ENCODE peak calls at places on chromosomes 6 and 20, in seven cellular contexts. L is mesendoderm, E is H9, O is neuronal stem cell, R is mesenchymal stem cell, B is H1, P is trophoblast cell. H is an unnamed sample.

GRCh38 chr20:26308961-26309360 is 612.3 kb upstream of the ZNF337 start:
- DNase-seq in L (no peak), B (no peak), P (no peak), O (no peak), R (no peak), E (no peak), H (no peak)

GRCh38 chr6:149451361-149452061 is 33.3 kb downstream of the ZC3H12D start:
- DNase-seq in R (no peak), L (no peak), O (no peak), E (no peak), P (no peak), B (peak; percentile 60), H (no peak)

GRCh38 chr6:109015185-109015584 is 79.5 kb downstream of the SESN1 start:
- DNase-seq in B (no peak), L (no peak), E (no peak), R (no peak), O (no peak), P (no peak), H (no peak)

GRCh38 chr6:163730496-163731210 is 316.1 kb downstream of the QKI start:
- DNase-seq in P (no peak), R (no peak), B (no peak), L (no peak), E (no peak), O (no peak), H (no peak)

GRCh38 chr6:134553941-134554340 is 236.0 kb upstream of the SGK1 start:
- DNase-seq in R (no peak), B (no peak), L (no peak), P (peak; percentile 75), E (no peak), O (no peak), H (peak; percentile 55)

GRCh38 chr20:10619427-10619826 is 54.4 kb downstream of the JAG1 start:
- DNase-seq in L (peak; percentile 92), P (no peak), E (no peak), R (peak; percentile 95), B (no peak), O (no peak), H (peak; percentile 92)

GRCh38 chr6:16035488-16036080 is 93.3 kb upstream of the MYLIP start:
- DNase-seq in O (no peak), R (no peak), P (no peak), L (no peak), E (no peak), B (no peak), H (no peak)

GRCh38 chr6:11789754-11790153 is 11.2 kb upstream of the ADTRP start:
- DNase-seq in O (no peak), P (no peak), R (no peak), L (no peak), B (no peak), E (no peak), H (no peak)

GRCh38 chr6:131628726-131629125 is 684 bp upstream of the MED23 start:
- DNase-seq in P (no peak), R (peak; percentile 4), E (no peak), B (no peak), L (no peak), O (no peak), H (no peak)

GRCh38 chr6:29263001-29263400 is 38.5 kb upstream of the OR14J1 start:
- DNase-seq in L (peak; percentile 41), O (no peak), P (no peak), B (no peak), R (no peak), E (no peak), H (no peak)

GRCh38 chr6:129032602-129033001 is 149.7 kb downstream of the LAMA2 start:
- DNase-seq in R (no peak), B (no peak), E (no peak), P (no peak), L (no peak), O (no peak), H (no peak)

GRCh38 chr20:33433875-33434274 is 9.7 kb downstream of the SNTA1 start:
- DNase-seq in O (no peak), L (no peak), E (no peak), B (no peak), R (no peak), P (no peak), H (no peak)

GRCh38 chr6:57315851-57316250 is 1.6 kb upstream of the PRIM2 start:
- DNase-seq in B (no peak), O (no peak), E (no peak), P (no peak), L (no peak), R (no peak), H (no peak)

GRCh38 chr6:110401585-110402176 is 13.7 kb downstream of the DDO start:
- DNase-seq in P (no peak), O (no peak), B (no peak), L (no peak), R (no peak), E (no peak), H (no peak)

GRCh38 chr6:110400208-110400607 is 15.2 kb downstream of the DDO start:
- DNase-seq in B (no peak), P (no peak), R (no peak), L (no peak), O (no peak), E (no peak), H (no peak)

GRCh38 chr6:110408891-110409290 is 6.5 kb downstream of the DDO start:
- DNase-seq in P (no peak), L (peak; percentile 49), E (peak; percentile 69), B (no peak), R (no peak), O (no peak), H (no peak)

GRCh38 chr6:110399219-110400071 is 15.9 kb downstream of the DDO start:
- DNase-seq in P (no peak), L (no peak), O (no peak), R (no peak), E (no peak), B (no peak), H (no peak)

GRCh38 chr6:110404602-110405001 is 10.8 kb downstream of the DDO start:
- DNase-seq in B (no peak), R (peak; percentile 7), L (no peak), P (no peak), O (no peak), E (no peak), H (no peak)
- H3K4ac ChIP-seq in B (no peak overlapping the region), R (no peak overlapping the region), L (no peak overlapping the region), P (no peak overlapping the region), O (no peak overlapping the region), E (no peak overlapping the region), H (no peak overlapping the region)

DNA sequence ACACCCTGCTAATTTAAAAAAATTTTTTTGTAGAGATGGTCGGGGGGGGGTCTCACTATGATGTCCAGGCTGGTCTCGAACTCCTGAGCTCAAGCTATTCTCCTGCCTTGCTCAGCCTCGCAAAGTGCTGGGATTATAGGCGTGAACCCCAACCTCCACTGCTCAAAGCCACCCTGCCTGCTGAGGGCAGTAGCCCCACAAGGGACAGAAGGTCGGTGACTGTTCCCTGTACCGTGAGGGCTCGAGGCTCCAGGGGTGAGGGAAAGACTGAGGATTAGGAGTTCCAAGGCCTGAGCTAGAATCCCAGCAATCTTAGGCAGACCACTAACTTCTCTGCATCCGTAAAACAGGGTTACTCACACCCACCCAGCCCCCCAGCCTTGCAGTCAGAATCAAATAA is 51.1 kb downstream of the CPNE5 start:
- DNase-seq in O (no peak), P (no peak), E (no peak), R (no peak), B (no peak), L (no peak), H (no peak)
- H3K4ac ChIP-seq in O (no peak overlapping the region), P (no peak overlapping the region), E (no peak overlapping the region), R (no peak overlapping the region), B (no peak overlapping the region), L (no peak overlapping the region), H (no peak overlapping the region)

GRCh38 chr6:127121637-127121960 is 3.1 kb downstream of the RSPO3 start:
- DNase-seq in B (no peak), L (no peak), O (no peak), P (no peak), E (no peak), R (no peak), H (no peak)

GRCh38 chr6:127128066-127128465 is 9.6 kb downstream of the RSPO3 start:
- DNase-seq in L (no peak), P (no peak), B (no peak), O (no peak), R (no peak), E (no peak), H (no peak)

GRCh38 chr6:127120109-127120786 is 1.8 kb downstream of the RSPO3 start:
- DNase-seq in O (no peak), L (peak; percentile 16), B (peak; percentile 70), E (peak; percentile 32), R (no peak), P (no peak), H (no peak)

GRCh38 chr6:127120787-127121636 is 2.5 kb downstream of the RSPO3 start:
- DNase-seq in P (peak; percentile 49), R (peak; percentile 75), B (peak; percentile 89), O (peak; percentile 78), E (peak; percentile 86), L (peak; percentile 87), H (peak; percentile 79)

DNA sequence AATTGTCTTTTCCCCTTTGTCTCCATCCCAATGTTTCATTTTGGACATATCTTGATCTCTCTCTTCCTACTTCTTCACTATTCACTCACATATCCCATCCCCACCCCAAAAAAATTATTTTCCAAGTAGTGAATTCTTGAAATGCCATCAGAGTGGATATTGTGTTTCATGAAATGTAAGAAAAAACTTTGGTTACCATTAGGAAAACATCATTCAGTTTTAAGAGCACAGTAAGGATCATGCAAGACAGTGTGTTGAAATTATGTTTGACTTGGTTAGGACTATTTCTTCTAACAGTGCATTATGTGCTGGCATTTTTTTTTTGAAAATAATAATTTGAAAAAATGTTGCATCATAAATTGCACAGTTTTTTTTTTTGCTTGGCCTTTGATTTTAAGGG is 5.7 kb downstream of the RSPO3 start:
- DNase-seq in B (no peak), O (no peak), E (no peak), P (no peak), R (no peak), L (no peak), H (no peak)
- H3K4ac ChIP-seq in B (no peak overlapping the region), O (no peak overlapping the region), E (no peak overlapping the region), P (no peak overlapping the region), R (no peak overlapping the region), L (no peak overlapping the region), H (no peak overlapping the region)

GRCh38 chr6:111119550-111120329 is 32.4 kb downstream of the SLC16A10 start:
- DNase-seq in B (no peak), O (no peak), P (no peak), L (no peak), E (no peak), R (no peak), H (peak; percentile 31)

GRCh38 chr6:111121789-111122350 is 34.6 kb downstream of the SLC16A10 start:
- DNase-seq in E (no peak), R (no peak), P (no peak), O (no peak), B (no peak), L (no peak), H (no peak)

GRCh38 chr6:111122458-111123286 is 35.4 kb downstream of the SLC16A10 start:
- DNase-seq in R (no peak), E (no peak), P (no peak), L (no peak), O (no peak), B (no peak), H (no peak)

GRCh38 chr6:111129003-111129402 is 41.7 kb downstream of the SLC16A10 start:
- DNase-seq in P (no peak), L (no peak), B (no peak), O (no peak), R (no peak), E (no peak), H (no peak)

DNA sequence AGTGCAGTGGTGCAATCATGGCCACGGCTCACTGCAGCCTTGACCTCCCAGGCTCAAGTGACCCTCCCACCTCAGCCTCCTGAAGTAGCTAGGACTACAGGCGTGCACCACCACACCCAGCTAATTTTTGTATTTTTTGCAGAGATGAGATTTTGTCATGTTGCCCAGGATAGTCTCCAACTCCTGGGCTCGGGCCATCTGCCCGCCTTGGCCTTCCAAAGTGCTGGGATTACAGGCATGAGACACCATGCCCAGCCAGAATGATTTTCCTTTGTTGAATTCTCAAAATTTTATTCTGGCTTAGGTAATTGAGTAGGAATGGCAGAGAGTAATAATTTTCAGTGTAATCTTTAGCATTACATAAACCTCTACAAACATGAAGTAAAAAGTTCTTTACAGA is 37.1 kb downstream of the SLC16A10 start:
- DNase-seq in E (no peak), R (no peak), P (no peak), B (no peak), L (no peak), O (no peak), H (no peak)
- H3K4ac ChIP-seq in E (no peak overlapping the region), R (no peak overlapping the region), P (no peak overlapping the region), B (no peak overlapping the region), L (no peak overlapping the region), O (no peak overlapping the region), H (no peak overlapping the region)

H was measured in IMR-90.